ENCODE peak calls at places on chromosomes 12 and 14, in nine cellular contexts. C is stimulated activated CD4-positive, alpha-beta T cell treated with anti-CD3 and anti-CD28 coated beads, Interleukin-1b, Interleukin-23, amount 100 ng/mL, for 24 hours; G is SW480; N is cerebellar cortex; W is NCI-H446 treated with DMSO at 0.1 percent for 48 hours; E is naive thymus-derived CD4-positive, alpha-beta T cell; T is H9; O is iPS-NIHi11; V is amniotic epithelial cell. Z is an unnamed sample.
A peak's percentile ranks its signal among the peaks of the same experiment; 100 is the strongest.

GRCh38 chr12:104632724-104633181 is 176.0 kb downstream of the CHST11 start:
- DNase-seq in C (no peak), G (no peak), N (no peak), W (no peak), E (no peak), T (no peak), O (no peak), V (peak; percentile 93), Z (no peak)

GRCh38 chr12:98998697-98999299 is 353.7 kb downstream of the APAF1 start:
- DNase-seq in C (no peak), G (peak; percentile 39), N (peak; percentile 80), W (peak; percentile 17), E (no peak), T (no peak), O (peak; percentile 62), V (peak; percentile 37), Z (no peak)

GRCh38 chr12:109695961-109696461 is 17.6 kb upstream of the FAM222A start:
- DNase-seq in C (no peak), G (peak; percentile 91), N (no peak), W (no peak), E (no peak), T (no peak), O (no peak), V (no peak), Z (no peak)

GRCh38 chr12:121814429-121815119 is 10.8 kb downstream of the SETD1B start:
- DNase-seq in C (no peak), G (no peak), N (no peak), W (no peak), E (no peak), T (no peak), O (no peak), V (no peak), Z (no peak)

GRCh38 chr14:105374389-105374788 is 23.9 kb upstream of the TEX22 start:
- DNase-seq in C (no peak), G (no peak), N (no peak), W (no peak), E (no peak), T (no peak), O (no peak), V (no peak), Z (no peak)

GRCh38 chr12:93402333-93403311 is 24.9 kb downstream of the NUDT4 start:
- DNase-seq in C (no peak), G (no peak), N (no peak), W (no peak), E (no peak), T (no peak), O (no peak), V (no peak), Z (no peak)

GRCh38 chr14:30125322-30125944 is 197.8 kb upstream of the PRKD1 start:
- DNase-seq in C (no peak), G (no peak), N (no peak), W (peak; percentile 97), E (no peak), T (no peak), O (no peak), V (peak; percentile 11), Z (no peak)

GRCh38 chr12:15208140-15208539 is 13.1 kb downstream of the RERG start:
- DNase-seq in C (no peak), G (peak; percentile 13), N (no peak), W (no peak), E (no peak), T (no peak), O (no peak), V (peak; percentile 39), Z (no peak)

GRCh38 chr14:70881549-70882174 is 25.6 kb upstream of the PCNX1 start:
- DNase-seq in C (no peak), G (no peak), N (no peak), W (no peak), E (no peak), T (no peak), O (no peak), V (no peak), Z (no peak)